ENCODE peak calls at places on chromosomes 7 and 10, in nine cellular contexts. F is brain microvascular endothelial cell, M is fibroblast of pulmonary artery, S is tibial nerve, R is AG10803, X is left ventricle myocardium inferior, P is astrocyte of the spinal cord, C is cardiac muscle cell, Z is GM23248. I is an unnamed sample.

GRCh38 chr10:24951201-24952145 is 933 bp downstream of the PRTFDC1 start:
- DNase-seq in M (no peak), Z (peak), P (no peak), F (no peak), R (peak), C (peak), S (no peak), X (no peak), I (peak)

GRCh38 chr7:85004402-85004801 is 182.5 kb downstream of the SEMA3D start:
- DNase-seq in F (peak), M (no peak), R (peak), Z (peak), C (no peak), X (no peak), P (peak), S (no peak), I (no peak)

GRCh38 chr7:128425851-128426250 is 16.1 kb upstream of the IMPDH1 start:
- DNase-seq in Z (peak), S (peak), X (peak), R (peak), C (peak), F (peak), P (peak), M (peak), I (peak)

GRCh38 chr10:130499541-130499940 is 363.4 kb downstream of the GLRX3 start:
- DNase-seq in C (no peak), Z (no peak), M (no peak), P (no peak), R (no peak), S (no peak), X (no peak), F (no peak), I (no peak)

GRCh38 chr7:130365511-130366441 is 14.5 kb upstream of the CPA1 start:
- DNase-seq in C (peak), F (no peak), M (peak), S (no peak), X (no peak), R (peak), Z (peak), P (peak), I (peak)

GRCh38 chr10:663466-663751 is 26.1 kb downstream of the DIP2C start:
- DNase-seq in F (no peak), Z (no peak), X (no peak), P (no peak), S (no peak), C (no peak), M (no peak), R (no peak), I (no peak)

GRCh38 chr7:92179393-92179924 is 517 bp upstream of the LRRD1 start:
- DNase-seq in Z (peak), R (peak), C (peak), S (no peak), F (no peak), X (no peak), P (no peak), M (no peak), I (peak)

GRCh38 chr7:138064856-138065357 is 11.4 kb upstream of the AKR1D1 start:
- DNase-seq in S (no peak), F (peak), C (peak), R (peak), X (no peak), M (peak), P (peak), Z (peak), I (no peak)

GRCh38 chr10:78433063-78433717 is 399.5 kb downstream of the RPS24 start:
- DNase-seq in R (no peak), Z (no peak), X (peak), S (no peak), C (no peak), F (no peak), M (no peak), P (no peak), I (no peak)

GRCh38 chr10:20616918-20617801 is 280.0 kb downstream of the NEBL start:
- DNase-seq in F (no peak), R (no peak), X (no peak), C (no peak), S (no peak), M (no peak), P (no peak), Z (no peak), I (no peak)

GRCh38 chr10:4067552-4068254 is 282.7 kb upstream of the KLF6 start:
- DNase-seq in M (peak), X (no peak), Z (peak), C (peak), R (no peak), P (no peak), F (no peak), S (no peak), I (no peak)

GRCh38 chr7:102331536-102332275 is 24.5 kb downstream of the SPDYE6 start:
- DNase-seq in M (no peak), S (no peak), Z (no peak), X (no peak), C (no peak), R (no peak), P (no peak), F (no peak), I (no peak)

GRCh38 chr10:92242910-92243671 is 47.8 kb downstream of the CPEB3 start:
- DNase-seq in P (peak), Z (peak), M (peak), F (peak), R (peak), S (no peak), C (peak), X (peak), I (peak)

GRCh38 chr10:96072673-96073072 is 29.3 kb downstream of the CCNJ start:
- DNase-seq in M (no peak), P (no peak), X (no peak), S (no peak), Z (no peak), C (no peak), R (no peak), F (peak), I (no peak)

GRCh38 chr7:44912775-44913347 is 27.5 kb upstream of the PURB start:
- DNase-seq in P (no peak), M (no peak), F (no peak), C (no peak), S (no peak), R (no peak), X (no peak), Z (no peak), I (no peak)

GRCh38 chr7:128904381-128905197 is 5.9 kb downstream of the KCP start:
- DNase-seq in P (peak), Z (peak), M (peak), X (no peak), F (peak), C (peak), R (peak), S (no peak), I (no peak)

GRCh38 chr7:90624128-90624980 is 28.2 kb downstream of the CDK14 start:
- DNase-seq in C (peak), F (no peak), R (peak), X (no peak), P (peak), S (no peak), M (peak), Z (peak), I (no peak)

GRCh38 chr10:126691456-126691855 is 21.0 kb upstream of the C10orf90 start:
- DNase-seq in X (no peak), C (no peak), Z (no peak), P (no peak), M (no peak), S (no peak), R (no peak), F (no peak), I (no peak)

GRCh38 chr7:129550673-129551360 is 48.5 kb downstream of the SMKR1 start:
- DNase-seq in Z (peak), R (peak), X (no peak), F (no peak), M (no peak), C (no peak), S (no peak), P (no peak), I (no peak)

GRCh38 chr7:37643876-37644275 is 39.7 kb upstream of the GPR141 start:
- DNase-seq in Z (no peak), M (no peak), X (no peak), C (no peak), R (no peak), S (no peak), F (no peak), P (no peak), I (peak)

GRCh38 chr7:140681766-140682165 is 9.0 kb downstream of the ADCK2 start:
- DNase-seq in C (no peak), F (no peak), P (no peak), M (no peak), S (no peak), X (no peak), Z (no peak), R (no peak), I (no peak)

GRCh38 chr7:7125993-7126392 is 56.4 kb upstream of the C1GALT1 start:
- DNase-seq in P (no peak), S (no peak), X (no peak), M (no peak), Z (peak), C (no peak), F (no peak), R (peak), I (no peak)

GRCh38 chr10:49652416-49653385 is 26.8 kb upstream of the C10orf53 start:
- DNase-seq in F (no peak), M (no peak), S (no peak), Z (no peak), R (no peak), X (no peak), P (no peak), C (no peak), I (no peak)

GRCh38 chr10:55160904-55161303 is 359.9 kb upstream of the PCDH15 start:
- DNase-seq in C (no peak), P (no peak), X (no peak), S (no peak), M (no peak), R (no peak), Z (no peak), F (no peak), I (no peak)

GRCh38 chr7:148720472-148720871 is 21.8 kb downstream of the CUL1 start:
- DNase-seq in M (peak), P (no peak), S (no peak), Z (peak), F (no peak), X (no peak), C (peak), R (peak), I (no peak)

GRCh38 chr10:30583778-30584415 is 45.7 kb downstream of the LYZL2 start:
- DNase-seq in C (peak), R (peak), X (peak), Z (peak), F (peak), S (peak), M (peak), P (peak), I (peak)

GRCh38 chr7:158929306-158929705 is 72.9 kb downstream of the DYNC2I1 start:
- DNase-seq in C (no peak), R (no peak), P (no peak), X (no peak), M (no peak), Z (no peak), S (no peak), F (no peak), I (no peak)

GRCh38 chr10:116848912-116849270 is 408 bp upstream of the ENO4 start:
- DNase-seq in R (no peak), Z (no peak), C (no peak), S (no peak), M (no peak), X (no peak), F (no peak), P (no peak), I (peak)

GRCh38 chr10:78035025-78035424 is 1.4 kb downstream of the RPS24 start:
- DNase-seq in R (no peak), M (no peak), S (no peak), Z (peak), F (no peak), X (no peak), P (peak), C (no peak), I (no peak)

GRCh38 chr7:19392246-19392645 is 247.0 kb upstream of the FERD3L start:
- DNase-seq in R (peak), X (no peak), C (no peak), P (peak), S (no peak), F (peak), Z (peak), M (peak), I (no peak)

GRCh38 chr7:22627136-22627535 is 99.9 kb upstream of the IL6 start:
- DNase-seq in C (peak), X (no peak), Z (peak), P (peak), R (peak), M (peak), F (no peak), S (no peak), I (no peak)

GRCh38 chr7:14270099-14270498 is 280.6 kb upstream of the ETV1 start:
- DNase-seq in X (no peak), R (no peak), S (no peak), P (no peak), Z (peak), F (no peak), C (no peak), M (no peak), I (no peak)

GRCh38 chr10:4254101-4254994 is 469.3 kb upstream of the KLF6 start:
- DNase-seq in R (peak), P (peak), S (no peak), F (peak), Z (peak), X (no peak), C (peak), M (peak), I (no peak)

GRCh38 chr7:66921396-66921917 is 432 bp downstream of the TMEM248 start:
- DNase-seq in S (no peak), M (peak), X (no peak), F (peak), P (peak), C (peak), R (peak), Z (peak), I (peak)

DNA sequence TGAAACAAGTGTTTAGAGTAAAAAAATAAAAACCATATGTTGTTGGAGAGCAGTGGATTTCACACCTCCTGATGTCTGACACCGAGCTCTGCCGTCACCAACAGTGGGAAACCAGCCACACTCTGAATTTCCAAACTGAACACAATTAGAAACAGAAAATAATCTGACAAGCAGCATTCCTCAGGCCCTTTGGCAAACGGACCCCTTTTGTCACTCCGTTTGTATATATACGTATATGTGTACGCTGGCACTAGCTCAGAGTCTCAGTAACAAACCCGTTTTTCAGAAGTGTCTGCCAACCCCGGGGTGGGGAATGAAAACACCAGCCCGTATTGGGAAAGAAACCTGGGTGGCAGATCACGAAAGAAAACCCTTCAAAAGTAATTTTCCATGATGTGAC is 32.5 kb downstream of the TACC2 start:
- DNase-seq in C (peak), M (peak), X (no peak), Z (peak), R (peak), P (peak), S (no peak), F (no peak), I (no peak)
- H3K4me3 ChIP-seq in C (no peak), M (no peak), X (no peak), Z (peak), R (peak), P (no peak), S (no peak), F (no peak), I (no peak)

DNA sequence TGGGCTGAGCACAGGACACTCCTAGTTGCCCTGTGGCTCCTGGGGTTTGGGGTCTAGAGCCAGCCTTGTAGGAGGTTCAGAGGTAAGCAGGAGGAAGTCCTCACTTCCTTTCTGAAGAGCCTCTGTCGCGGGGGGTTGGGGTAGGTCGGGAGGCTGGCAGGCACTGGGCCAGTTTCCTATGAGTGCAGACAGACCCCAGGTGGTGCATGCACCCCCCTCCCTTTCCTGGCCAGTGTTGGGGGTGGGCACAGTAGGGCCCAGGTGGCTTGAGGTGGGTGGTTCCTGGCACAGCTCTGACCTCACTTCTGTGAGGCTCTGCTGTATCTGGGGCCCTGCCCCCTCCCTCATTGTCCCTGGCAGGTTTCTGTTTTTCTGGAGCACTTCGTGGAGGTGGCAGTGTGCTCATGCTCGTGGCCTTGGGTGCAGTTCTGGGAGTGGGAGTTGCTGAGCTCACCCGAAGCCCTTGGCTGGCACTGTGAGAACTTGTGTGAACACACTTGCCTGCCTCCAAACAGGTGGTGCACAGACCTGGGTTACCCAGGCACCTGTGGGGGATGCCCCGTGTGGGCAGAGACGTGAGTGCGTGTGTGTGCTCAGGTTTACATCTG is 1.8 kb downstream of the PALD1 start:
- DNase-seq in C (no peak), P (no peak), X (no peak), R (no peak), M (no peak), S (no peak), F (no peak), Z (no peak), I (no peak)
- H3K4me3 ChIP-seq in C (no peak), P (no peak), X (peak), R (no peak), M (no peak), S (no peak), F (no peak), Z (no peak), I (no peak)

GRCh38 chr7:24024276-24024675 is 259.7 kb upstream of the NPY start:
- DNase-seq in X (no peak), M (no peak), F (no peak), P (no peak), Z (no peak), C (no peak), S (no peak), R (no peak), I (no peak)
- H3K4me3 ChIP-seq in X (no peak), M (no peak), F (no peak), P (no peak), Z (no peak), C (no peak), S (no peak), R (no peak), I (no peak)

GRCh38 chr7:947391-948210 is 6.9 kb downstream of the ADAP1 start:
- DNase-seq in S (no peak), F (no peak), P (no peak), M (no peak), C (no peak), R (no peak), X (peak), Z (no peak), I (no peak)

GRCh38 chr7:946256-946996 is 8.1 kb downstream of the ADAP1 start:
- DNase-seq in R (no peak), S (no peak), X (no peak), Z (no peak), M (no peak), F (no peak), P (no peak), C (no peak), I (no peak)

GRCh38 chr7:945556-946255 is 8.8 kb downstream of the ADAP1 start:
- DNase-seq in C (no peak), P (no peak), R (no peak), F (no peak), X (no peak), Z (no peak), M (no peak), S (no peak), I (no peak)

GRCh38 chr7:944744-945143 is 9.7 kb downstream of the ADAP1 start:
- DNase-seq in Z (no peak), S (no peak), F (no peak), P (no peak), R (no peak), C (no peak), X (no peak), M (no peak), I (no peak)

GRCh38 chr7:945147-945555 is 9.3 kb downstream of the ADAP1 start:
- DNase-seq in F (no peak), C (no peak), Z (no peak), S (no peak), R (no peak), X (no peak), M (no peak), P (no peak), I (no peak)
- H3K4me3 ChIP-seq in F (no peak), C (no peak), Z (no peak), S (no peak), R (no peak), X (no peak), M (no peak), P (no peak), I (no peak)

GRCh38 chr7:151519765-151520418 is at the start of gene RHEB:
- DNase-seq in S (peak), R (peak), C (peak), Z (peak), P (peak), X (peak), M (peak), F (peak), I (peak)
- H3K4me3 ChIP-seq in S (peak), R (peak), C (peak), Z (peak), P (peak), X (peak), M (peak), F (peak), I (peak)

GRCh38 chr10:69181433-69181832 is 1.4 kb downstream of the SUPV3L1 start:
- DNase-seq in F (no peak), X (no peak), S (no peak), M (no peak), R (no peak), P (no peak), C (no peak), Z (peak), I (no peak)
- H3K4me3 ChIP-seq in F (peak), X (peak), S (peak), M (peak), R (peak), P (peak), C (peak), Z (peak), I (no peak)

DNA sequence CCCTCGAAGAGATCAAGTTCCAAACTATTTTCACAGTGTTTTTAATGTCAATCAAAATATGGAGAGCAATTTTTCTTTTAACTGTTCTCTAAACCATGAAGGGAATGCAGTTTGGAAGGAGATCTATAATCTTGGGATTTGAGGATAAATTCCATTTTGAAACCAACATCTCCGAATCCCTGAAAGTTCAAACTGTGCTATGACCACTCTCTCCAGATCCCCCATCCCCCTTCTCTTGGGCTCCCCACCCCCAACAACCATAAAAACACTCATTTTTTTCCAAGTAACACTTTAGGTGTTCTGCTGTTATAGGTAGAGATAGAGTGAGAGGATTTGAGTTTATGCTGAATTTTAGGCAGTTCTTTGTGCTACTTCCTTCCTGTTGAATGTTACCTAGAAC is 1.7 kb downstream of the CALD1 start:
- DNase-seq in C (no peak), P (peak), Z (no peak), R (no peak), X (no peak), S (no peak), F (no peak), M (peak), I (no peak)
- H3K4me3 ChIP-seq in C (peak), P (peak), Z (peak), R (peak), X (peak), S (peak), F (peak), M (peak), I (peak)

GRCh38 chr10:102745157-102745556 is 1.4 kb downstream of the WBP1L start:
- DNase-seq in S (no peak), F (no peak), R (no peak), P (no peak), Z (no peak), X (no peak), M (no peak), C (no peak), I (no peak)
- H3K4me3 ChIP-seq in S (peak), F (peak), R (peak), P (peak), Z (peak), X (peak), M (peak), C (peak), I (no peak)

DNA sequence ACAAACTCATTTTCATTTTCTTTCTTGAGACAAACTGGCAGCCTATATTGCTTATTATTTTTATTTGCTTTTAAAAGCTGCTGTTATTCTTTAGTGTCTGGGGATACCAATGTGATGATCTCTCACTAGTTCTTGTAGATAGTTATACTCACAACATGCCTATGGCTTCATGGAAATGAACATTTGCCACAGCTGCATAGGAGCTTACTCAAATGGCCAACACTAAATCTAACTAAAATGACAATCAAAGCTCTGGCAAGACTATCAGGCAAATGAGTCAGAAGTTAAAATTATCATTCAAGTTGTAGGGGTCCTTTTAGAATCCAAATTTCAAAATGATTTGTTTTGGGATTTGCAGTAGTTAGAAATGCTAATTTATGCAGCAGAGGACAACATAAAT is 225.9 kb downstream of the ANK3 start:
- DNase-seq in F (no peak), M (no peak), X (no peak), C (no peak), Z (no peak), R (no peak), P (no peak), S (no peak), I (no peak)
- H3K4me3 ChIP-seq in F (no peak), M (no peak), X (no peak), C (no peak), Z (no peak), R (no peak), P (no peak), S (no peak), I (no peak)